ENCODE peak calls at places on chromosomes 4 and X, in four cellular contexts. U is WTC11, Y is A549, G is K562. S is an unnamed sample.

GRCh38 chrX:122943918-122944317 is 240.2 kb upstream of the GRIA3 start:
- DNase-seq in U (no peak), Y (no peak), G (no peak), S (no peak)

GRCh38 chr4:81919810-81920209 is 448.1 kb upstream of the RASGEF1B start:
- DNase-seq in U (no peak), Y (no peak), G (no peak), S (no peak)

GRCh38 chrX:18654873-18655836 is 16.8 kb downstream of the RS1 start:
- DNase-seq in U (no peak), Y (no peak), G (no peak), S (peak)

GRCh38 chr4:8410641-8411271 is 29.8 kb downstream of the ACOX3 start:
- DNase-seq in U (peak), Y (peak), G (peak), S (peak)

GRCh38 chr4:78618426-78618825 is 66.9 kb downstream of the ANXA3 start:
- DNase-seq in U (no peak), Y (no peak), G (no peak), S (no peak)

GRCh38 chrX:150692296-150692695 is 900 bp upstream of the MTMR1 start:
- DNase-seq in U (no peak), Y (no peak), G (no peak), S (no peak)

GRCh38 chr4:1972414-1972813 is 36.4 kb downstream of the NELFA start:
- DNase-seq in U (no peak), Y (no peak), G (no peak), S (no peak)

GRCh38 chr4:101418055-101418454 is 70.7 kb upstream of the PPP3CA start:
- DNase-seq in U (no peak), Y (no peak), G (no peak), S (no peak)

GRCh38 chr4:185215261-185215660 is 5.9 kb downstream of the SNX25 start:
- DNase-seq in U (no peak), Y (no peak), G (no peak), S (no peak)

GRCh38 chrX:107301253-107301652 is 94.8 kb downstream of the DNAAF6 start:
- DNase-seq in U (no peak), Y (no peak), G (no peak), S (no peak)

GRCh38 chrX:38220024-38220935 is at the start of gene SRPX:
- DNase-seq in U (peak), Y (peak), G (peak), S (no peak)

GRCh38 chrX:48064261-48064660 is 7.2 kb downstream of the ZNF630 start:
- DNase-seq in U (no peak), Y (no peak), G (no peak), S (no peak)

GRCh38 chr4:120554086-120554485 is 368.4 kb downstream of the PRDM5 start:
- DNase-seq in U (no peak), Y (no peak), G (no peak), S (no peak)

GRCh38 chrX:115065304-115065703 is 47.9 kb upstream of the IL13RA2 start:
- DNase-seq in U (no peak), Y (no peak), G (no peak), S (no peak)

GRCh38 chrX:30870572-30870971 is 18.5 kb downstream of the TAB3 start:
- DNase-seq in U (no peak), Y (no peak), G (no peak), S (no peak)

GRCh38 chrX:40104649-40105015 is 6.9 kb upstream of the BCOR start:
- DNase-seq in U (no peak), Y (peak), G (no peak), S (no peak)

GRCh38 chr4:22695917-22696316 is 3.2 kb downstream of the GBA3 start:
- DNase-seq in U (no peak), Y (no peak), G (no peak), S (no peak)

GRCh38 chr4:77960367-77960766 is 96.8 kb upstream of the FRAS1 start:
- DNase-seq in U (no peak), Y (no peak), G (no peak), S (no peak)

GRCh38 chrX:17584248-17584681 is 153.0 kb upstream of the SCML1 start:
- DNase-seq in U (no peak), Y (no peak), G (no peak), S (no peak)

GRCh38 chr4:68963389-68963788 is 11.8 kb upstream of the UGT2A3 start:
- DNase-seq in U (no peak), Y (no peak), G (no peak), S (no peak)

GRCh38 chrX:151970027-151970426 is 4.4 kb downstream of the GABRE start:
- DNase-seq in U (no peak), Y (no peak), G (no peak), S (no peak)

GRCh38 chr4:184766421-184766820 is 32.5 kb upstream of the CENPU start:
- DNase-seq in U (no peak), Y (no peak), G (no peak), S (no peak)

GRCh38 chr4:165351359-165352130 is 24.1 kb downstream of the MSMO1 start:
- DNase-seq in U (peak), Y (no peak), G (no peak), S (peak)

GRCh38 chrX:94121799-94122198 is 447.8 kb downstream of the FAM133A start:
- DNase-seq in U (no peak), Y (no peak), G (no peak), S (no peak)

GRCh38 chrX:48833531-48834138 is 1.8 kb downstream of the PCSK1N start:
- DNase-seq in U (no peak), Y (peak), G (no peak), S (peak)

GRCh38 chr4:128858875-128859696 is 49.6 kb downstream of the JADE1 start:
- DNase-seq in U (no peak), Y (no peak), G (no peak), S (no peak)

GRCh38 chrX:103073442-103073841 is 9.5 kb upstream of the BEX1 start:
- DNase-seq in U (no peak), Y (no peak), G (no peak), S (no peak)

GRCh38 chrX:136784231-136784630 is 3.5 kb upstream of the ARHGEF6 start:
- DNase-seq in U (no peak), Y (no peak), G (no peak), S (no peak)

GRCh38 chr4:78414116-78414515 is 137.5 kb upstream of the ANXA3 start:
- DNase-seq in U (no peak), Y (no peak), G (no peak), S (no peak)

GRCh38 chr4:8039290-8039689 is 99.6 kb upstream of the AFAP1 start:
- DNase-seq in U (no peak), Y (no peak), G (no peak), S (no peak)

GRCh38 chr4:24527371-24527770 is 57.0 kb downstream of the DHX15 start:
- DNase-seq in U (no peak), Y (no peak), G (no peak), S (no peak)

GRCh38 chr4:183333983-183334382 is 11.8 kb upstream of the CLDN24 start:
- DNase-seq in U (no peak), Y (peak), G (no peak), S (peak)

GRCh38 chr4:183261953-183262775 is 57.9 kb downstream of the CLDN22 start:
- DNase-seq in U (peak), Y (peak), G (peak), S (peak)

GRCh38 chr4:173517781-173518371 is 12.2 kb downstream of the HAND2 start:
- DNase-seq in U (peak), Y (no peak), G (no peak), S (no peak)
- TF ChIP-seq HMGXB4 in U (no peak), Y (no peak), G (no peak), S (no peak)

GRCh38 chr4:126264839-126265238 is 950.1 kb downstream of the FAT4 start:
- DNase-seq in U (no peak), Y (no peak), G (no peak), S (no peak)
- TF ChIP-seq ESRRA in U (no peak), Y (no peak), G (no peak), S (no peak)

DNA sequence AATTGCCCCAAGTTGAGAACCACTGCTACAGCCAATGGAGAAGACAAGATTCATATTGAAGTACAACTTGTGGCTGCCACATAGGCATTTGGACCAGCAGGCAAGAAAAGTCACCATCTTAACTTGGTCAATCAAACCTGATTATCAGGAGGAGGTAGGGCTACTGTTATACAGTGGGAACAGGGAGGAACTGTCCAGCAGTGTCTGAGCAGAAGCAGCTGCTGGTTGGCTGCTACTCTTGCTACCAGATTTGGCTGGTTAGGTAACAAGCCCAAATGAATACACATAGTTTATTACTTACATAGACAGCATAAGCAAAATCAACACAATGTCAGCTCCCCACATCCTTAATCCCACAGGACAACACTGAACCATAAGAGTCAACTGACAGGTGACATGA is 39.4 kb downstream of the ATP1B4 start:
- DNase-seq in U (no peak), Y (no peak), G (no peak), S (no peak)
- TF ChIP-seq HMGXB4 in U (no peak), Y (no peak), G (no peak), S (no peak)

GRCh38 chr4:42497142-42497541 is 99.9 kb downstream of the SHISA3 start:
- DNase-seq in U (no peak), Y (no peak), G (no peak), S (no peak)
- TF ChIP-seq ESRRA in U (no peak), Y (no peak), G (no peak), S (no peak)

DNA sequence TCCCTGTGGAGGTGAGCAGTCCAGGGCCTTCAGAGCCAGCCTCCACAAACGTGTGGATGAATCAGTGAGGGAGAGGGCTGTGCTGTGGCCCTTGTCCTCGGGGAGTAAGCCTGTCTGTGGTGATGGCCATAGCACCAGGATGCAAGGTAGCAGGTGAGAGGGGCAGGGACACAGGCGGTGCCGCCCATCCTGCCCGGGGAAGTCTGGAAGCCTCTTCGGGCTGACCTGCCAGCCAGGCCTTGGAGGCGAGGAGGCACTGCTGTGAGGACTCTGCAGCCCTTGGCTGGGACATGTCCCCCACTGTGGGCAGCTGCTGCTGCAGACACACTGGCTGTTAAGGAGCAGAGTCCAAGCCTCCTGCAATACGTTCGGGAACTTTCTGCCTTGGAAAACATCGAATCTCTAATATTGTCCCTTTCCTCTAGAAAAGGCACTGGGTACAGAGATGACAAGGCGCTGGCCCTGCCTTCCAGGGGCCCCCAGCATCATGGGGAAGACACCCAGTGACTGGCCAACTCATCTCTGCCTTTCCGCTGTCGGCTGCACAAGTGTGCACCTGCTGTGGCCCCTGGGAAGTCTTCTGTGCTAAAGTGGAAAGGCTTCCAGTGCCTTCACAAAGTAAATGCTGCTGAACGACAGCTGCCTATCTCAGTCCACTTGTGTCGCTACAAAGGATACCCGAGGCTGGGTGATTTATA is 101.4 kb downstream of the ADRA2C start:
- DNase-seq in U (no peak), Y (no peak), G (no peak), S (no peak)
- TF ChIP-seq HMGXB4 in U (no peak), Y (no peak), G (no peak), S (no peak)

DNA sequence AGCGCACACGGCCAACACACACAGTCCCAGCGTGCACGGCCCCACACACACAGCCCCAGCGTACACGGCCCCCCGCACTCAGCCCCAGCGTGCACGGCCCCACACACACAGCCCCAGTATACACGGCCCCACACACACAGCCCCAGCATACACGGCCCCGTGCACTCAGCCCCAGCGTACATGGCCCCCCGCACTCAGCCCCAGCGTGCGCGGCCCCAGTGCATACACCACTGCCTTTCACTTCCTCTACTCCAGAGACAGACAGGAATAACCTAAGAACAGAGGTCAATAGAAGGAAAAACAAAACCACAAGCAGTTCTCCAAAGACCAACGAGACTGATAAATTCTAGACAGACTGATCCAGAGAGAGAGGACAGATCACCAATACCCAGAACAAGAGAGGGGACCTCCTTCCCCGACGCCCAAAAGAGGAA is 17.1 kb downstream of the GAK start:
- DNase-seq in U (no peak), Y (no peak), G (no peak), S (no peak)
- TF ChIP-seq ESRRA in U (no peak), Y (no peak), G (no peak), S (no peak)

GRCh38 chrX:129606918-129607317 is 47.8 kb downstream of the APLN start:
- DNase-seq in U (peak), Y (peak), G (peak), S (peak)
- TF ChIP-seq HMGXB4 in U (no peak), Y (no peak), G (no peak), S (no peak)

GRCh38 chr4:52173470-52174055 is 122.5 kb downstream of the SPATA18 start:
- DNase-seq in U (no peak), Y (no peak), G (no peak), S (no peak)
- TF ChIP-seq ESRRA in U (no peak), Y (no peak), G (no peak), S (no peak)